ENCODE peak calls at places on chromosomes 1 and 21, in seven cellular contexts. S is cardiac muscle cell; M is stomach; D is ascending aorta; R is body of pancreas; H is CD8-positive, alpha-beta T cell; E is Peyer's patch. U is an unnamed sample.
A peak's percentile ranks its signal among the peaks of the same experiment; 100 is the strongest.

GRCh38 chr1:119617751-119618691 is 30.0 kb downstream of the ZNF697 start:
- DNase-seq in E (no peak), R (peak; percentile 65), H (no peak), M (peak; percentile 67), D (no peak), S (peak; percentile 13), U (peak; percentile 48)

GRCh38 chr1:27643626-27644368 is 8.8 kb upstream of the FGR start:
- DNase-seq in M (peak; percentile 65), R (peak; percentile 68), D (no peak), H (peak; percentile 79), S (peak; percentile 76), E (peak; percentile 84), U (peak; percentile 79)

GRCh38 chr1:11053758-11054137 is 6.1 kb downstream of the SRM start:
- DNase-seq in H (no peak), M (no peak), R (peak; percentile 44), E (no peak), S (peak; percentile 74), D (no peak), U (no peak)

GRCh38 chr1:13699510-13699909 is 478 bp upstream of the PRDM2 start:
- DNase-seq in M (no peak), H (no peak), E (peak; percentile 57), R (no peak), D (no peak), S (no peak), U (peak; percentile 56)

GRCh38 chr1:113760102-113760804 is 967 bp upstream of the PHTF1 start:
- DNase-seq in M (no peak), H (no peak), E (no peak), R (no peak), D (no peak), S (no peak), U (no peak)

GRCh38 chr1:225882699-225883615 is 777 bp upstream of the TMEM63A start:
- DNase-seq in S (peak; percentile 51), E (peak; percentile 65), D (peak; percentile 78), R (peak; percentile 68), H (peak; percentile 44), M (peak; percentile 73), U (peak; percentile 73)

GRCh38 chr21:29309703-29310102 is 11.0 kb downstream of the BACH1 start:
- DNase-seq in H (no peak), E (no peak), R (no peak), M (no peak), S (no peak), D (no peak), U (no peak)

GRCh38 chr21:39363607-39364555 is 15.0 kb upstream of the HMGN1 start:
- DNase-seq in D (no peak), H (no peak), E (no peak), R (no peak), S (no peak), M (no peak), U (no peak)

GRCh38 chr1:2966940-2967725 is 54.1 kb upstream of the ACTRT2 start:
- DNase-seq in S (no peak), E (no peak), H (no peak), D (no peak), M (no peak), R (peak; percentile 31), U (no peak)

GRCh38 chr1:57796609-57797008 is 372.7 kb upstream of the DAB1 start:
- DNase-seq in E (no peak), H (no peak), S (no peak), D (no peak), R (no peak), M (no peak), U (no peak)

GRCh38 chr1:192489046-192489445 is 86.5 kb upstream of the RGS1 start:
- DNase-seq in H (no peak), S (no peak), M (no peak), D (no peak), E (no peak), R (no peak), U (no peak)

GRCh38 chr1:212664409-212665199 is 35.0 kb downstream of the BATF3 start:
- DNase-seq in R (no peak), H (no peak), D (no peak), S (no peak), E (no peak), M (no peak), U (no peak)

GRCh38 chr1:110173466-110174117 is 23.3 kb downstream of the SLC6A17 start:
- DNase-seq in D (no peak), M (no peak), S (no peak), H (no peak), R (no peak), E (no peak), U (no peak)

GRCh38 chr1:72567511-72567910 is 285.2 kb upstream of the NEGR1 start:
- DNase-seq in E (no peak), D (no peak), H (no peak), M (no peak), S (peak; percentile 38), R (no peak), U (no peak)

GRCh38 chr1:34740161-34740875 is 14.5 kb upstream of the GJB5 start:
- DNase-seq in H (no peak), E (no peak), D (no peak), S (peak; percentile 57), M (no peak), R (no peak), U (no peak)

GRCh38 chr21:32189688-32190483 is 89.0 kb downstream of the MIS18A start:
- DNase-seq in R (no peak), S (no peak), E (no peak), D (no peak), M (no peak), H (no peak), U (no peak)

GRCh38 chr1:107318932-107319331 is 178.1 kb downstream of the NTNG1 start:
- DNase-seq in S (peak; percentile 3), H (no peak), D (no peak), R (no peak), E (no peak), M (no peak), U (no peak)

GRCh38 chr21:44267655-44268142 is 6.0 kb upstream of the DNMT3L start:
- DNase-seq in D (no peak), S (no peak), E (peak; percentile 71), M (no peak), R (no peak), H (peak; percentile 17), U (no peak)

GRCh38 chr21:38506606-38507331 is 8.5 kb upstream of the ERG start:
- DNase-seq in R (no peak), E (no peak), D (no peak), H (no peak), S (no peak), M (no peak), U (no peak)

GRCh38 chr1:4046836-4047461 is 146.9 kb upstream of the C1orf174 start:
- DNase-seq in H (no peak), E (no peak), R (no peak), D (no peak), S (no peak), M (no peak), U (no peak)

GRCh38 chr1:71473331-71473730 is 392.5 kb upstream of the ZRANB2 start:
- DNase-seq in D (no peak), S (no peak), E (no peak), R (no peak), H (no peak), M (no peak), U (no peak)

GRCh38 chr1:9153152-9153551 is 24.2 kb upstream of the GPR157 start:
- DNase-seq in M (no peak), E (no peak), R (no peak), H (no peak), D (no peak), S (no peak), U (no peak)

GRCh38 chr1:178944729-178945128 is 73.9 kb upstream of the ANGPTL1 start:
- DNase-seq in S (no peak), E (no peak), M (no peak), H (no peak), R (no peak), D (no peak), U (no peak)

GRCh38 chr21:36260030-36260787 is 59.8 kb upstream of the MORC3 start:
- DNase-seq in M (peak; percentile 33), R (peak; percentile 55), H (peak; percentile 50), S (peak; percentile 52), E (peak; percentile 73), D (peak; percentile 69), U (peak; percentile 66)

GRCh38 chr1:1827456-1827855 is 49.2 kb upstream of the NADK start:
- DNase-seq in H (no peak), M (no peak), R (no peak), E (no peak), S (no peak), D (no peak), U (no peak)

GRCh38 chr1:202706851-202707250 is 3.4 kb downstream of the SYT2 start:
- DNase-seq in H (no peak), D (no peak), M (no peak), S (no peak), E (no peak), R (no peak), U (no peak)
- H3K27me3 ChIP-seq in H (peaks cover 29% of the 10 kb centered on the region), D (peaks cover 16% of the 10 kb centered on the region), M (peaks cover 11% of the 10 kb centered on the region), S (peaks cover 76% of the 10 kb centered on the region), E (no peaks in the 10 kb centered on the region), R (no peaks in the 10 kb centered on the region), U (peaks cover 64% of the 10 kb centered on the region)

GRCh38 chr1:36175137-36176095 is 19.5 kb downstream of the MAP7D1 start:
- DNase-seq in M (peak; percentile 35), H (no peak), E (peak; percentile 52), R (peak; percentile 83), S (peak; percentile 95), D (peak; percentile 79), U (no peak)

GRCh38 chr1:36174716-36175115 is 18.8 kb downstream of the MAP7D1 start:
- DNase-seq in M (no peak), E (no peak), R (no peak), H (no peak), D (no peak), S (no peak), U (no peak)

GRCh38 chr1:36170643-36171412 is 14.9 kb downstream of the MAP7D1 start:
- DNase-seq in R (no peak), E (no peak), M (no peak), S (no peak), H (no peak), D (no peak), U (no peak)

GRCh38 chr1:36172017-36172747 is 16.2 kb downstream of the MAP7D1 start:
- DNase-seq in H (no peak), S (no peak), R (no peak), E (no peak), D (no peak), M (no peak), U (no peak)

GRCh38 chr1:36172983-36173382 is 17.0 kb downstream of the MAP7D1 start:
- DNase-seq in H (no peak), E (no peak), S (no peak), R (no peak), M (no peak), D (no peak), U (no peak)
- H3K27me3 ChIP-seq in H (no peaks in the 10 kb centered on the region), E (no peaks in the 10 kb centered on the region), S (no peaks in the 10 kb centered on the region), R (no peaks in the 10 kb centered on the region), M (no peaks in the 10 kb centered on the region), D (no peaks in the 10 kb centered on the region), U (no peaks in the 10 kb centered on the region)

DNA sequence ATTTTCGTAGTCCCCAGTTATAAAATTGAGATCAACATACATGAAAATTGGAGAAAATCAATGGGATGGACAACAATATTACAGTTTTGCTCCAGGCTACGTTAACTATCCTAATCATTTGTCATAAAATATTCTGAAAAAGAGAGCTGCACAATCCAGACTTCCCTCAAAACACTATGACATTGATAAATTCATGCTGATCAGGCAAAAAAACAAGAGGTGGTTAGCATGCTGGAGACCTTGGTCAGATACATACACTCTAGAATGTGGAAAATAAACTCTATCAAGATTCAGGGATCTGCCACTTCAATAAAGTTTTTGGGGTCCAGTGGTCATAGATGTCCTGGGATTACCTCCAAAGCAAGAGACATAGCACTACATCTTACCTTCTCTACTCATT is 32.5 kb upstream of the ARHGAP29 start:
- DNase-seq in E (no peak), R (no peak), M (no peak), D (no peak), H (no peak), S (no peak), U (no peak)
- H3K27me3 ChIP-seq in E (no peaks in the 10 kb centered on the region), R (no peaks in the 10 kb centered on the region), M (no peaks in the 10 kb centered on the region), D (no peaks in the 10 kb centered on the region), H (no peaks in the 10 kb centered on the region), S (peaks cover 5% of the 10 kb centered on the region), U (no peaks in the 10 kb centered on the region)

GRCh38 chr1:39623053-39623452 is 16.4 kb downstream of the HEYL start:
- DNase-seq in R (peak; percentile 83), D (peak; percentile 75), E (no peak), S (no peak), M (no peak), H (no peak), U (no peak)
- H3K27me3 ChIP-seq in R (no peaks in the 10 kb centered on the region), D (no peaks in the 10 kb centered on the region), E (no peaks in the 10 kb centered on the region), S (no peaks in the 10 kb centered on the region), M (no peaks in the 10 kb centered on the region), H (no peaks in the 10 kb centered on the region), U (no peaks in the 10 kb centered on the region)

U was measured in adrenal gland.